ENCODE peak calls at places on chromosome 12, in four cellular contexts. P is nephron progenitor cell, H is fibroblast of the aortic adventitia, R is DND-41. Y is an unnamed sample.

GRCh38 chr12:989751-990278 is 1.2 kb upstream of the ERC1 start:
- DNase-seq in P (peak), H (peak), R (peak), Y (peak)

GRCh38 chr12:24709201-24709600 is 239.7 kb downstream of the BCAT1 start:
- DNase-seq in P (no peak), H (peak), R (no peak), Y (no peak)

GRCh38 chr12:20097561-20097960 is 270.8 kb upstream of the PDE3A start:
- DNase-seq in P (no peak), H (peak), R (no peak), Y (no peak)

GRCh38 chr12:132686831-132687210 is 321 bp downstream of the POLE start:
- DNase-seq in P (peak), H (no peak), R (peak), Y (no peak)

GRCh38 chr12:9751204-9752144 is 9.2 kb downstream of the CD69 start:
- DNase-seq in P (no peak), H (peak), R (no peak), Y (no peak)

GRCh38 chr12:101634724-101635123 is 40.0 kb downstream of the MYBPC1 start:
- DNase-seq in P (no peak), H (no peak), R (no peak), Y (no peak)

GRCh38 chr12:70556179-70556869 is 80.9 kb downstream of the PTPRB start:
- DNase-seq in P (no peak), H (peak), R (no peak), Y (no peak)

GRCh38 chr12:106234513-106234912 is 13.3 kb downstream of the CKAP4 start:
- DNase-seq in P (no peak), H (no peak), R (no peak), Y (no peak)

GRCh38 chr12:26125451-26126339 is 858 bp upstream of the BHLHE41 start:
- DNase-seq in P (peak), H (peak), R (peak), Y (peak)

GRCh38 chr12:52687527-52688385 is 7.5 kb upstream of the KRT1 start:
- DNase-seq in P (no peak), H (no peak), R (no peak), Y (no peak)

GRCh38 chr12:1594045-1594294 is 411 bp downstream of the FBXL14 start:
- DNase-seq in P (no peak), H (no peak), R (no peak), Y (peak)

GRCh38 chr12:30989754-30990153 is 63.2 kb downstream of the TSPAN11 start:
- DNase-seq in P (peak), H (no peak), R (peak), Y (peak)

GRCh38 chr12:13187399-13187798 is 9.1 kb upstream of the EMP1 start:
- DNase-seq in P (no peak), H (peak), R (no peak), Y (no peak)

GRCh38 chr12:6912164-6912956 is 2.0 kb upstream of the ENO2 start:
- DNase-seq in P (no peak), H (no peak), R (no peak), Y (no peak)

GRCh38 chr12:132277961-132278360 is 51.4 kb downstream of the GALNT9 start:
- DNase-seq in P (no peak), H (no peak), R (no peak), Y (no peak)

GRCh38 chr12:107356266-107356936 is 263.1 kb upstream of the CRY1 start:
- DNase-seq in P (no peak), H (peak), R (no peak), Y (no peak)

GRCh38 chr12:22047495-22047894 is 1.5 kb downstream of the CMAS start:
- DNase-seq in P (no peak), H (no peak), R (no peak), Y (no peak)

GRCh38 chr12:122406701-122407154 is 15.7 kb downstream of the CLIP1 start:
- DNase-seq in P (no peak), H (peak), R (no peak), Y (no peak)

GRCh38 chr12:91594715-91595114 is 412.1 kb upstream of the DCN start:
- DNase-seq in P (no peak), H (no peak), R (no peak), Y (no peak)

GRCh38 chr12:91590991-91591987 is 408.7 kb upstream of the DCN start:
- DNase-seq in P (no peak), H (no peak), R (no peak), Y (no peak)

DNA sequence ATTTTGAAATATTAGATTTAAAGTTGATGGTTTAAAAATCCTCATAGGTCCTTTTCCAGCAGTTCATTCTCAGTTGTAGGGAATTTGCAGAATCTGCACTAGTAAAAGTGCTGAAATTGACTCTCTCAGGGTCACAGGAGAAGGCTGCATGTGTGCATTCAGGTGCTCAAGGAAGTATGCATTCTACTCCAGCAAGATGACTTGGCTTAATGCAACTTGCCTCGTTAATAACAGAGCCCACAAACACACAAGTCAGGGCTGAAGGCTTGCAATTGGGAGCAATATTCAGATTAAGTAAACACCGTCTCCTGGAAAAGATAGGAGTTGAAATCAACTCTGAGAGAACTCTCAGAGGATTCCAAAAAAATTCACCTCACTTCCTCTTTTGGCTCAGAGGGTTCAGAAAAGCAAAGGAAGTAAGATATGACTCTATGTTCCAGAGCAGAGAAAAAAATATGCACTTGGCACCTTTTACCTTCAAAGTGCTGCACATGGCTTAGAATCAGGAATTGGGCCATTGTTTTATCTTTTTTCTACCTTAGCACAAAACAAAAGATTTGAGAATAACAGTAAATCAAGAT is 406.3 kb upstream of the DCN start:
- DNase-seq in P (no peak), H (no peak), R (no peak), Y (no peak)
- TF ChIP-seq CTCF in P (no peak), H (no peak), R (no peak), Y (no peak)

GRCh38 chr12:108442077-108442476 is 73.0 kb upstream of the FICD start:
- DNase-seq in P (no peak), H (no peak), R (no peak), Y (no peak)

GRCh38 chr12:108441549-108441948 is 73.5 kb upstream of the FICD start:
- DNase-seq in P (no peak), H (no peak), R (no peak), Y (no peak)

GRCh38 chr12:108438687-108439086 is 76.4 kb upstream of the FICD start:
- DNase-seq in P (no peak), H (no peak), R (no peak), Y (no peak)

GRCh38 chr12:108442910-108443309 is 72.2 kb upstream of the FICD start:
- DNase-seq in P (no peak), H (no peak), R (no peak), Y (no peak)

GRCh38 chr12:108440736-108441135 is 74.3 kb upstream of the FICD start:
- DNase-seq in P (no peak), H (no peak), R (no peak), Y (no peak)
- TF ChIP-seq CTCF in P (no peak), H (no peak), R (no peak), Y (no peak)

DNA sequence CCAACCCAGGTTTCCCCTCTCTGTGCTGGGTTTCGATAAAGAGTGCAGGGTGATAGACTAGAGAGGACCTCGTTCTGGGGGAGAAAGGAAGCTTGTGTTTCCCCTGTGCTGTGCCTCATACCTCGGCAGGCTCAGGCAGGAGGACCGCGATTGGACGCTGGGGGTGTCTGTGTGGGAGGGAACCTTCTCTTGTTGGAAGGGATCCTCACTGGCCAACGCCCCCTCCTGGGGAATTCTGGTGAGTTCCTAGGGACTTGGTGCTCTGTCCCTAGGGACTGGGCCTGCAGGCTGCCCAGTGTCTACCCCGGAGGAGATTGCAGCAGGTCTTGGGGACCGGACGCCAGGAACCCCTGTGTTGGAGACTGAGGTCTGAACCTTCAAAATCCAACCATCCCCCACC is 157.4 kb upstream of the PRMT8 start:
- DNase-seq in P (peak), H (no peak), R (no peak), Y (no peak)
- TF ChIP-seq CTCF in P (no peak), H (no peak), R (no peak), Y (no peak)

GRCh38 chr12:46401703-46402102 is 29.1 kb upstream of the SLC38A2 start:
- DNase-seq in P (no peak), H (peak), R (peak), Y (no peak)
- TF ChIP-seq CTCF in P (no peak), H (peak), R (peak), Y (no peak)

GRCh38 chr12:47832263-47832933 is 12.7 kb upstream of the HDAC7 start:
- DNase-seq in P (no peak), H (no peak), R (peak), Y (no peak)
- TF ChIP-seq CTCF in P (no peak), H (no peak), R (no peak), Y (no peak)

Y was measured in glutamatergic neuron.